ENCODE peak calls at places on chromosomes 4 and X, in seven cellular contexts. I is colonic mucosa, U is breast epithelium, C is MCF 10A, W is epithelial cell of esophagus, O is RWPE2, E is suprapubic skin. L is an unnamed sample.

GRCh38 chr4:15654556-15655222 is 468 bp downstream of the FBXL5 start:
- DNase-seq in W (peak), E (peak), C (peak), U (peak), I (peak), O (peak), L (no peak)

GRCh38 chr4:183986645-183987528 is 81.8 kb downstream of the STOX2 start:
- DNase-seq in O (no peak), I (no peak), W (no peak), C (no peak), E (no peak), U (no peak), L (no peak)

GRCh38 chr4:80184791-80185756 is 12.2 kb upstream of the PRDM8 start:
- DNase-seq in E (no peak), I (no peak), O (no peak), C (no peak), W (no peak), U (no peak), L (no peak)

GRCh38 chrX:11190745-11191510 is 79.8 kb downstream of the HCCS start:
- DNase-seq in O (no peak), E (no peak), W (peak), I (peak), U (no peak), C (peak), L (no peak)

GRCh38 chr4:184873039-184873438 is 47.3 kb upstream of the ACSL1 start:
- DNase-seq in O (no peak), I (no peak), E (no peak), U (no peak), W (no peak), C (no peak), L (no peak)

GRCh38 chr4:73507541-73507940 is 26.0 kb downstream of the AFM start:
- DNase-seq in W (no peak), U (no peak), C (peak), E (no peak), I (no peak), O (no peak), L (no peak)

GRCh38 chrX:47232803-47233332 is at the start of gene USP11:
- DNase-seq in O (no peak), C (no peak), E (peak), W (no peak), I (no peak), U (peak), L (no peak)

GRCh38 chr4:13612569-13612968 is 15.0 kb downstream of the BOD1L1 start:
- DNase-seq in U (no peak), I (no peak), E (no peak), O (no peak), W (no peak), C (no peak), L (no peak)

GRCh38 chrX:149453911-149454820 is 50.9 kb downstream of the IDS start:
- DNase-seq in I (no peak), W (peak), C (no peak), U (no peak), O (no peak), E (no peak), L (peak)

GRCh38 chr4:139555073-139555704 is 830 bp downstream of the SETD7 start:
- DNase-seq in W (peak), C (peak), I (peak), O (peak), U (peak), E (peak), L (peak)

GRCh38 chr4:113026556-113026955 is 22.9 kb upstream of the ANK2 start:
- DNase-seq in O (no peak), E (no peak), U (no peak), C (no peak), W (peak), I (no peak), L (no peak)

GRCh38 chr4:147863111-147863747 is 131.3 kb downstream of the ARHGAP10 start:
- DNase-seq in C (no peak), E (no peak), I (no peak), W (no peak), U (no peak), O (no peak), L (no peak)
- TF ChIP-seq CTCF in C (no peak), E (no peak), I (no peak), W (no peak), U (no peak), O (no peak), L (no peak)

DNA sequence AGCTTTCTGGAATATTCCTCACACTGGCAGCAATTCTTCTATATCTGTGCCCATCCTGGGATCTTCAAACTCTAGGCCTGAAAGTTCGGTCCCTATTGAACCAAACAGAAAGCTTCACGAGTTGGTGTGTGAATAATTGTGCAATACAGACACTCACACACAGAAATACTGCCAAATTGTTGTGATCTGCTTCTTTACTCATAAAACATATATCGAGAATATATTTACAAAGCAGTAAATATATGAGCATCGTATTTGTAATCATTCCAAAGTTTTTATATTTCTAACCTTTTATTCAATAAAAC is 56.6 kb upstream of the BEX4 start:
- DNase-seq in C (no peak), E (no peak), O (no peak), U (no peak), I (no peak), W (no peak), L (no peak)
- TF ChIP-seq CTCF in C (no peak), E (peak), O (peak), U (no peak), I (no peak), W (no peak), L (no peak)

DNA sequence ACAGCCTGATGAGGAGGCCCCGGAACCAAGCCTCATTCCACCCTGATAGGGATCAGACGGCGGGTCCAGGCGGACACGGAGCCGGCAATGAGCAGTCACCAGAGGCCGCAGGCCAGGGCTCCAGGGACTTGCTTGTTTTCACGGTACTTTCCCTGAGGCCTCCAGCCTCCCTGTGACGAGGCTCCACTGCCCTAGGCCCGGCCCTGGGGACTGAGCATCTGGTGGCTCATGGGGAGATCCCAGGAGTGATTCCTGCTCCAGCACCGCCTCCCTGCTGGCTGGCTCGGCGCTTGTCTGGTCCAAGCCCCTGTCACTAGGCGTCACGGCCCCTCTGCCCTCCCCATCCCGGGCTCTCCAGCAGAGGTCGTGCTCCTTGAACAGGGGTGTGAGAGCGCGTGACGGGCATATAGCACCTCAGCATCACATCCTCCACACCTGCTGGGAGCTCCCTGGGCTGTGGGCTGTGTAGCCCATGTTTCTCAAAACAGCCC is 14.1 kb downstream of the HTRA3 start:
- DNase-seq in U (no peak), O (no peak), I (no peak), C (no peak), E (peak), W (no peak), L (no peak)
- TF ChIP-seq CTCF in U (no peak), O (no peak), I (no peak), C (no peak), E (no peak), W (no peak), L (no peak)

GRCh38 chr4:136831553-136831952 is 700.7 kb downstream of the PCDH18 start:
- DNase-seq in C (peak), W (no peak), E (no peak), O (no peak), I (no peak), U (no peak), L (no peak)
- TF ChIP-seq CTCF in C (no peak), W (peak), E (no peak), O (no peak), I (no peak), U (no peak), L (no peak)

GRCh38 chrX:73400136-73400748 is 46.6 kb upstream of the CDX4 start:
- DNase-seq in C (no peak), U (no peak), I (no peak), O (no peak), W (no peak), E (no peak), L (no peak)
- TF ChIP-seq CTCF in C (no peak), U (no peak), I (no peak), O (no peak), W (no peak), E (no peak), L (no peak)

L was measured in BJ.